ENCODE peak calls at places on chromosomes 3 and 15, in four cellular contexts. One of them, this sample, is unnamed.

GRCh38 chr15:95825672-95826387 is 504.7 kb upstream of the NR2F2 start:
- DNase-seq in HL-60: no peak
- DNase-seq in CD8-positive, alpha-beta T cell: no peak
- DNase-seq in aorta: no peak
- DNase-seq in this sample: no peak

GRCh38 chr3:113533534-113533892 is 1.2 kb downstream of the SIDT1 start:
- DNase-seq in HL-60: no peak
- DNase-seq in aorta: no peak
- DNase-seq in CD8-positive, alpha-beta T cell: peak; percentile 31
- DNase-seq in this sample: no peak

GRCh38 chr3:151327571-151328198 is 1.7 kb downstream of the P2RY13 start:
- DNase-seq in HL-60: no peak
- DNase-seq in aorta: no peak
- DNase-seq in CD8-positive, alpha-beta T cell: no peak
- DNase-seq in this sample: no peak

GRCh38 chr3:120344349-120344748 is 4.8 kb downstream of the LRRC58 start:
- DNase-seq in HL-60: no peak
- DNase-seq in CD8-positive, alpha-beta T cell: no peak
- DNase-seq in aorta: no peak
- DNase-seq in this sample: no peak

GRCh38 chr3:118987466-118987865 is 47.2 kb downstream of the IGSF11 start:
- DNase-seq in HL-60: no peak
- DNase-seq in aorta: peak; percentile 68
- DNase-seq in CD8-positive, alpha-beta T cell: no peak
- DNase-seq in this sample: no peak

GRCh38 chr3:14218355-14218754 is 39.7 kb downstream of the LSM3 start:
- DNase-seq in aorta: no peak
- DNase-seq in HL-60: no peak
- DNase-seq in CD8-positive, alpha-beta T cell: no peak
- DNase-seq in this sample: no peak

GRCh38 chr3:100277255-100277800 is 16.5 kb downstream of the TBC1D23 start:
- DNase-seq in CD8-positive, alpha-beta T cell: no peak
- DNase-seq in HL-60: no peak
- DNase-seq in aorta: no peak
- DNase-seq in this sample: no peak

GRCh38 chr3:128215800-128216495 is 62.7 kb downstream of the EEFSEC start:
- DNase-seq in CD8-positive, alpha-beta T cell: no peak
- DNase-seq in HL-60: no peak
- DNase-seq in aorta: no peak
- DNase-seq in this sample: no peak

GRCh38 chr3:49775538-49775937 is 10.8 kb downstream of the IP6K1 start:
- DNase-seq in aorta: no peak
- DNase-seq in CD8-positive, alpha-beta T cell: no peak
- DNase-seq in HL-60: no peak
- DNase-seq in this sample: no peak

GRCh38 chr3:131549340-131549739 is 46.6 kb upstream of the MRPL3 start:
- DNase-seq in CD8-positive, alpha-beta T cell: no peak
- DNase-seq in aorta: no peak
- DNase-seq in HL-60: no peak
- DNase-seq in this sample: no peak

GRCh38 chr15:77525411-77525811 is 104.7 kb downstream of the HMG20A start:
- DNase-seq in aorta: peak; percentile 21
- DNase-seq in HL-60: no peak
- DNase-seq in CD8-positive, alpha-beta T cell: no peak
- DNase-seq in this sample: no peak

GRCh38 chr3:99167016-99167415 is 265.5 kb upstream of the DCBLD2 start:
- DNase-seq in aorta: no peak
- DNase-seq in CD8-positive, alpha-beta T cell: no peak
- DNase-seq in HL-60: no peak
- DNase-seq in this sample: no peak

GRCh38 chr15:78308422-78309021 is 9.1 kb upstream of the SKIC8 start:
- DNase-seq in HL-60: peak; percentile 32
- DNase-seq in aorta: peak; percentile 67
- DNase-seq in CD8-positive, alpha-beta T cell: peak; percentile 17
- DNase-seq in this sample: peak; percentile 67

GRCh38 chr3:32843504-32844321 is 25.9 kb downstream of the TRIM71 start:
- DNase-seq in HL-60: no peak
- DNase-seq in aorta: no peak
- DNase-seq in CD8-positive, alpha-beta T cell: no peak
- DNase-seq in this sample: no peak

GRCh38 chr3:12775226-12775625 is 16.2 kb upstream of the TMEM40 start:
- DNase-seq in CD8-positive, alpha-beta T cell: no peak
- DNase-seq in aorta: no peak
- DNase-seq in HL-60: no peak
- DNase-seq in this sample: no peak

GRCh38 chr3:122313261-122313660 is 11.8 kb upstream of the CSTA start:
- DNase-seq in HL-60: peak; percentile 64
- DNase-seq in CD8-positive, alpha-beta T cell: no peak
- DNase-seq in aorta: no peak
- DNase-seq in this sample: no peak

GRCh38 chr3:174408310-174408709 is 450.8 kb upstream of the NAALADL2 start:
- DNase-seq in HL-60: no peak
- DNase-seq in CD8-positive, alpha-beta T cell: no peak
- DNase-seq in aorta: no peak
- DNase-seq in this sample: no peak

GRCh38 chr3:50292924-50293801 is 934 bp upstream of the IFRD2 start:
- DNase-seq in CD8-positive, alpha-beta T cell: no peak
- DNase-seq in aorta: peak; percentile 55
- DNase-seq in HL-60: no peak
- DNase-seq in this sample: no peak

GRCh38 chr3:194095464-194095863 is 40.5 kb upstream of the HES1 start:
- DNase-seq in CD8-positive, alpha-beta T cell: no peak
- DNase-seq in HL-60: no peak
- DNase-seq in aorta: peak; percentile 78
- DNase-seq in this sample: no peak

GRCh38 chr3:10997196-10997595 is 4.6 kb downstream of the SLC6A1 start:
- DNase-seq in aorta: no peak
- DNase-seq in HL-60: no peak
- DNase-seq in CD8-positive, alpha-beta T cell: no peak
- DNase-seq in this sample: no peak

GRCh38 chr3:37814547-37814946 is 47.1 kb upstream of the CTDSPL start:
- DNase-seq in aorta: no peak
- DNase-seq in CD8-positive, alpha-beta T cell: no peak
- DNase-seq in HL-60: no peak
- DNase-seq in this sample: no peak

GRCh38 chr15:57505949-57506391 is 85.7 kb upstream of the MYZAP start:
- DNase-seq in CD8-positive, alpha-beta T cell: no peak
- DNase-seq in aorta: peak; percentile 76
- DNase-seq in HL-60: no peak
- DNase-seq in this sample: no peak

GRCh38 chr3:9175421-9175820 is 74.0 kb downstream of the SRGAP3 start:
- DNase-seq in HL-60: no peak
- DNase-seq in CD8-positive, alpha-beta T cell: no peak
- DNase-seq in aorta: no peak
- DNase-seq in this sample: no peak

GRCh38 chr3:111616417-111617105 is 21.4 kb upstream of the ZBED2 start:
- DNase-seq in HL-60: no peak
- DNase-seq in aorta: peak; percentile 46
- DNase-seq in CD8-positive, alpha-beta T cell: peak; percentile 24
- DNase-seq in this sample: no peak

GRCh38 chr15:60387321-60387720 is 10.5 kb downstream of the ANXA2 start:
- DNase-seq in HL-60: no peak
- DNase-seq in aorta: no peak
- DNase-seq in CD8-positive, alpha-beta T cell: no peak
- DNase-seq in this sample: no peak

GRCh38 chr3:164539215-164539614 is 539.1 kb downstream of the SI start:
- DNase-seq in HL-60: no peak
- DNase-seq in aorta: no peak
- DNase-seq in CD8-positive, alpha-beta T cell: no peak
- DNase-seq in this sample: no peak

GRCh38 chr15:69999392-70000085 is 98.2 kb downstream of the TLE3 start:
- DNase-seq in CD8-positive, alpha-beta T cell: no peak
- DNase-seq in aorta: no peak
- DNase-seq in HL-60: no peak
- DNase-seq in this sample: no peak

GRCh38 chr3:123660900-123661299 is 76.0 kb upstream of the HACD2 start:
- DNase-seq in CD8-positive, alpha-beta T cell: no peak
- DNase-seq in aorta: peak; percentile 97
- DNase-seq in HL-60: no peak
- DNase-seq in this sample: no peak

GRCh38 chr15:41490355-41490754 is 3.3 kb upstream of the ITPKA start:
- DNase-seq in HL-60: peak; percentile 83
- DNase-seq in aorta: no peak
- DNase-seq in CD8-positive, alpha-beta T cell: no peak
- DNase-seq in this sample: no peak

GRCh38 chr15:62391565-62392262 is 226.6 kb upstream of the C2CD4B start:
- DNase-seq in aorta: peak; percentile 73
- DNase-seq in CD8-positive, alpha-beta T cell: no peak
- DNase-seq in HL-60: no peak
- DNase-seq in this sample: no peak

GRCh38 chr15:36632196-36632595 is 52.8 kb downstream of the CDIN1 start:
- DNase-seq in CD8-positive, alpha-beta T cell: no peak
- DNase-seq in HL-60: no peak
- DNase-seq in aorta: no peak
- DNase-seq in this sample: no peak

GRCh38 chr15:96237002-96237401 is 93.5 kb upstream of the NR2F2 start:
- DNase-seq in CD8-positive, alpha-beta T cell: no peak
- DNase-seq in HL-60: no peak
- DNase-seq in aorta: no peak
- DNase-seq in this sample: no peak

GRCh38 chr3:114093596-114093995 is 37.1 kb downstream of the QTRT2 start:
- DNase-seq in aorta: peak; percentile 55
- DNase-seq in HL-60: peak; percentile 28
- DNase-seq in CD8-positive, alpha-beta T cell: no peak
- DNase-seq in this sample: no peak

GRCh38 chr3:45210308-45211038 is 15.6 kb downstream of the TMEM158 start:
- DNase-seq in HL-60: peak; percentile 62
- DNase-seq in aorta: peak; percentile 93
- DNase-seq in CD8-positive, alpha-beta T cell: peak; percentile 70
- DNase-seq in this sample: no peak

GRCh38 chr15:59501531-59502113 is 63.6 kb downstream of the FAM81A start:
- DNase-seq in HL-60: no peak
- DNase-seq in aorta: no peak
- DNase-seq in CD8-positive, alpha-beta T cell: no peak
- DNase-seq in this sample: peak; percentile 37

GRCh38 chr3:9911863-9912262 is 5.0 kb upstream of the IL17RC start:
- DNase-seq in aorta: no peak
- DNase-seq in CD8-positive, alpha-beta T cell: no peak
- DNase-seq in HL-60: no peak
- DNase-seq in this sample: no peak

GRCh38 chr15:80154336-80154735 is 1.5 kb downstream of the FAH start:
- DNase-seq in CD8-positive, alpha-beta T cell: no peak
- DNase-seq in HL-60: no peak
- DNase-seq in aorta: no peak
- DNase-seq in this sample: no peak
- H3K4me3 ChIP-seq in CD8-positive, alpha-beta T cell: no peak overlapping the region
- H3K4me3 ChIP-seq in HL-60: peak overlapping the region; percentile 79
- H3K4me3 ChIP-seq in aorta: no peak overlapping the region
- H3K4me3 ChIP-seq in this sample: no peak overlapping the region

GRCh38 chr15:73756390-73756789 is 3.2 kb upstream of the INSYN1 start:
- DNase-seq in CD8-positive, alpha-beta T cell: no peak
- DNase-seq in aorta: no peak
- DNase-seq in HL-60: no peak
- DNase-seq in this sample: no peak

GRCh38 chr15:73756947-73757513 is 3.9 kb upstream of the INSYN1 start:
- DNase-seq in CD8-positive, alpha-beta T cell: no peak
- DNase-seq in HL-60: no peak
- DNase-seq in aorta: no peak
- DNase-seq in this sample: no peak

GRCh38 chr15:73755481-73755880 is 2.3 kb upstream of the INSYN1 start:
- DNase-seq in HL-60: no peak
- DNase-seq in CD8-positive, alpha-beta T cell: no peak
- DNase-seq in aorta: no peak
- DNase-seq in this sample: no peak

GRCh38 chr15:73755946-73756345 is 2.8 kb upstream of the INSYN1 start:
- DNase-seq in HL-60: no peak
- DNase-seq in aorta: no peak
- DNase-seq in CD8-positive, alpha-beta T cell: no peak
- DNase-seq in this sample: no peak

GRCh38 chr15:73757571-73757970 is 4.4 kb upstream of the INSYN1 start:
- DNase-seq in aorta: no peak
- DNase-seq in CD8-positive, alpha-beta T cell: no peak
- DNase-seq in HL-60: no peak
- DNase-seq in this sample: no peak
- H3K27me3 ChIP-seq in aorta: no peaks in the 10 kb centered on the region
- H3K27me3 ChIP-seq in CD8-positive, alpha-beta T cell: peaks cover 8% of the 10 kb centered on the region
- H3K27me3 ChIP-seq in HL-60: peaks cover 13% of the 10 kb centered on the region
- H3K27me3 ChIP-seq in this sample: no peaks in the 10 kb centered on the region

GRCh38 chr3:52077376-52077775 is 21.0 kb upstream of the DUSP7 start:
- DNase-seq in CD8-positive, alpha-beta T cell: no peak
- DNase-seq in aorta: no peak
- DNase-seq in HL-60: no peak
- DNase-seq in this sample: no peak

GRCh38 chr3:52077900-52078299 is 21.5 kb upstream of the DUSP7 start:
- DNase-seq in aorta: no peak
- DNase-seq in CD8-positive, alpha-beta T cell: no peak
- DNase-seq in HL-60: no peak
- DNase-seq in this sample: no peak

GRCh38 chr3:52078781-52079560 is 22.6 kb upstream of the DUSP7 start:
- DNase-seq in aorta: peak; percentile 51
- DNase-seq in HL-60: no peak
- DNase-seq in CD8-positive, alpha-beta T cell: no peak
- DNase-seq in this sample: no peak

GRCh38 chr3:52079958-52080357 is 23.6 kb upstream of the DUSP7 start:
- DNase-seq in aorta: peak; percentile 38
- DNase-seq in CD8-positive, alpha-beta T cell: no peak
- DNase-seq in HL-60: no peak
- DNase-seq in this sample: no peak

GRCh38 chr3:52076900-52077299 is 20.5 kb upstream of the DUSP7 start:
- DNase-seq in HL-60: no peak
- DNase-seq in CD8-positive, alpha-beta T cell: no peak
- DNase-seq in aorta: no peak
- DNase-seq in this sample: no peak
- H3K4me3 ChIP-seq in HL-60: no peak overlapping the region
- H3K4me3 ChIP-seq in CD8-positive, alpha-beta T cell: no peak overlapping the region
- H3K4me3 ChIP-seq in aorta: no peak overlapping the region
- H3K4me3 ChIP-seq in this sample: no peak overlapping the region

DNA sequence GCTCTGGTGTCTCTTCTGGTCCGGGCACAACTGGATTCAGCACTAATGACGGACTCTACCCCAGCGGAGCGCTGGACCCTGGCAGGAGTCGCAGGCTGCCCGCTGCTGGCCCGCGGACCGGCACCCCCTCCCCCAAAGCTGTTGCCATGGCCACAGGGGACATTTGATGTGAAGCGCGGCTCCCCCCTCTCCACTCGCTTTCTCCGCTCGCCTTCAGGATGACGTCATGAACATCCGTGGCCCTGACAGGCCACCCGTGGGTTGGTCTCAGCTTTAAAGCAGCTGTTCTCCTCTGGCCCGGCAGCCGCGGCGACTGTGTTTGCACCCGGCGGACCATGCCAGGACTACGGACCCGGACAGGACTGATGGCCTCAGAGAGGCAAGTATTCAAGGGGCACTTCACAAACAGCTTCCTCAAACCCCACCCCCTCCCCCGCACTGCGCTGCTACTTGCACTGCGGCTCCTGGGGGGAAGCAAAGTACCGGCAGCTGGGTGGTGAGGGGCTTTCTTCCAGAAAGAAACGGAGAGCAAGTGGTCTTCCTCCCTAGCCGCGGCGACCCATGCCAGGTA is 16.7 kb upstream of the AEN start:
- DNase-seq in HL-60: no peak
- DNase-seq in CD8-positive, alpha-beta T cell: no peak
- DNase-seq in aorta: no peak
- DNase-seq in this sample: no peak
- H3K27me3 ChIP-seq in HL-60: peaks cover 44% of the 10 kb centered on the region
- H3K27me3 ChIP-seq in CD8-positive, alpha-beta T cell: peaks cover 43% of the 10 kb centered on the region
- H3K27me3 ChIP-seq in aorta: no peaks in the 10 kb centered on the region
- H3K27me3 ChIP-seq in this sample: peaks cover 35% of the 10 kb centered on the region

GRCh38 chr3:46863261-46863782 is at the start of gene MYL3:
- DNase-seq in CD8-positive, alpha-beta T cell: no peak
- DNase-seq in aorta: peak; percentile 39
- DNase-seq in HL-60: no peak
- DNase-seq in this sample: no peak
- H3K4me3 ChIP-seq in CD8-positive, alpha-beta T cell: no peak within 1 kb of the TSS
- H3K4me3 ChIP-seq in aorta: no peak within 1 kb of the TSS
- H3K4me3 ChIP-seq in HL-60: no peak within 1 kb of the TSS
- H3K4me3 ChIP-seq in this sample: no peak within 1 kb of the TSS

This sample was measured in iPS DF 6.9.